ENCODE peak calls at places on chromosome 21, in nine cellular contexts. One of them, this sample, is unnamed.
A peak's percentile ranks its signal among the peaks of the same experiment; 100 is the strongest.

GRCh38 chr21:38478782-38479181 is 19.5 kb downstream of the ERG start:
- DNase-seq in AG10803: no peak
- DNase-seq in heart left ventricle: no peak
- DNase-seq in cardiac muscle cell: no peak
- DNase-seq in fibroblast of pulmonary artery: peak; percentile 86
- DNase-seq in neural progenitor cell: no peak
- DNase-seq in fibroblast of lung: peak; percentile 97
- DNase-seq in GM10248: no peak
- DNase-seq in upper lobe of right lung: no peak
- DNase-seq in this sample: no peak

GRCh38 chr21:14741237-14741636 is 195.1 kb upstream of the SAMSN1 start:
- DNase-seq in AG10803: no peak
- DNase-seq in heart left ventricle: no peak
- DNase-seq in cardiac muscle cell: no peak
- DNase-seq in fibroblast of pulmonary artery: no peak
- DNase-seq in neural progenitor cell: no peak
- DNase-seq in fibroblast of lung: no peak
- DNase-seq in GM10248: no peak
- DNase-seq in upper lobe of right lung: no peak
- DNase-seq in this sample: no peak

GRCh38 chr21:29105218-29105617 is 25.2 kb upstream of the MAP3K7CL start:
- DNase-seq in AG10803: no peak
- DNase-seq in heart left ventricle: no peak
- DNase-seq in cardiac muscle cell: no peak
- DNase-seq in fibroblast of pulmonary artery: peak; percentile 48
- DNase-seq in neural progenitor cell: no peak
- DNase-seq in fibroblast of lung: peak; percentile 81
- DNase-seq in GM10248: no peak
- DNase-seq in upper lobe of right lung: no peak
- DNase-seq in this sample: no peak

GRCh38 chr21:26404288-26404687 is 168.8 kb downstream of the CYYR1 start:
- DNase-seq in AG10803: no peak
- DNase-seq in heart left ventricle: no peak
- DNase-seq in cardiac muscle cell: no peak
- DNase-seq in fibroblast of pulmonary artery: no peak
- DNase-seq in neural progenitor cell: no peak
- DNase-seq in fibroblast of lung: no peak
- DNase-seq in GM10248: no peak
- DNase-seq in upper lobe of right lung: no peak
- DNase-seq in this sample: no peak

GRCh38 chr21:21860888-21861287 is 862.7 kb downstream of the NCAM2 start:
- DNase-seq in AG10803: peak; percentile 4
- DNase-seq in heart left ventricle: no peak
- DNase-seq in cardiac muscle cell: no peak
- DNase-seq in fibroblast of pulmonary artery: peak; percentile 41
- DNase-seq in neural progenitor cell: no peak
- DNase-seq in fibroblast of lung: peak; percentile 40
- DNase-seq in GM10248: no peak
- DNase-seq in upper lobe of right lung: no peak
- DNase-seq in this sample: no peak

GRCh38 chr21:29164330-29164942 is 34.0 kb downstream of the MAP3K7CL start:
- DNase-seq in AG10803: peak; percentile 81
- DNase-seq in heart left ventricle: no peak
- DNase-seq in cardiac muscle cell: peak; percentile 52
- DNase-seq in fibroblast of pulmonary artery: peak; percentile 93
- DNase-seq in neural progenitor cell: peak; percentile 44
- DNase-seq in fibroblast of lung: peak; percentile 81
- DNase-seq in GM10248: peak; percentile 30
- DNase-seq in upper lobe of right lung: no peak
- DNase-seq in this sample: no peak

GRCh38 chr21:33286600-33287456 is 20.7 kb downstream of the IL10RB start:
- DNase-seq in AG10803: peak; percentile 61
- DNase-seq in heart left ventricle: peak; percentile 63
- DNase-seq in cardiac muscle cell: no peak
- DNase-seq in fibroblast of pulmonary artery: peak; percentile 82
- DNase-seq in neural progenitor cell: no peak
- DNase-seq in fibroblast of lung: peak; percentile 91
- DNase-seq in GM10248: no peak
- DNase-seq in upper lobe of right lung: no peak
- DNase-seq in this sample: no peak

GRCh38 chr21:28627691-28628090 is 365.0 kb downstream of the LTN1 start:
- DNase-seq in AG10803: peak; percentile 39
- DNase-seq in heart left ventricle: no peak
- DNase-seq in cardiac muscle cell: no peak
- DNase-seq in fibroblast of pulmonary artery: no peak
- DNase-seq in neural progenitor cell: no peak
- DNase-seq in fibroblast of lung: no peak
- DNase-seq in GM10248: no peak
- DNase-seq in upper lobe of right lung: no peak
- DNase-seq in this sample: no peak

GRCh38 chr21:33378081-33378480 is 25.1 kb upstream of the IFNGR2 start:
- DNase-seq in AG10803: no peak
- DNase-seq in heart left ventricle: no peak
- DNase-seq in cardiac muscle cell: no peak
- DNase-seq in fibroblast of pulmonary artery: no peak
- DNase-seq in neural progenitor cell: no peak
- DNase-seq in fibroblast of lung: no peak
- DNase-seq in GM10248: no peak
- DNase-seq in upper lobe of right lung: peak; percentile 18
- DNase-seq in this sample: no peak

DNA sequence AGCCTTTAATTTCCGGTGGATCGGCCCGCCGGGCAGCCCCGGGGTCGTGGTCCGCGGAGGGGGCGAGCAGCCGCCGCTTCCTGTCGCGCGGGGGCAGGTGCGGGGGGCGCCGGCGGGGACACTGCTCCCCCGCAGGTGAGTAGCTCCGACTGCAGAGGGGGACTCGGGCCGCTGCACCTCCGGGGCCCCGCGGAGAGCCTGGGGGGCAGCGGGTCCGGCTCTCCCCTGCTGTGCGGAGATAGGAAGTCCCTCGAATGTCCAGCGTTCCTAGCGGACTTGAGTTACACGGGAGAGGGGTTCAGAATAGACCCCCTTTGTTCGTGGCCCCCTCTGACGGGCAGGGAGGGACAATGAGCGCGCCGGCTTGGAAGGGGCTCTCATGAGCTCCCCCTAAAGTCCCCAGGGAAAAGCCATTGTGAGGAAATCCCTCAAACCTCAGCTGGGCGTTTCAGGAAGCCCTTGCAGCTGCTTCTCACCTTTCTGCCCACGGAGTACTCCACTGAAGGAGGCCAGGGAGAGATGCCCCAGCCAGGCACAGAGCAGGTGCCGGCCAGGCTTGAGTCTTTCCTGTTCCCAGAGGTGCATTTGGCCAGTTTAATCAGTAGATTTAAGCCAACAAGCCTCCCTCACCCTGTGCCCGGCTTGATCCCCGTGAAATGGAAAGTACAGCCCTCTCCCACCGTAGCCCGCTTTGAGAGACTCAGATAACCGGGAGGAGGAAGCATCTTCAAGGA is 925 bp downstream of the PDE9A start:
- DNase-seq in AG10803: no peak
- DNase-seq in heart left ventricle: no peak
- DNase-seq in cardiac muscle cell: peak; percentile 49
- DNase-seq in fibroblast of pulmonary artery: no peak
- DNase-seq in neural progenitor cell: peak; percentile 88
- DNase-seq in fibroblast of lung: no peak
- DNase-seq in GM10248: peak; percentile 55
- DNase-seq in upper lobe of right lung: peak; percentile 63
- DNase-seq in this sample: no peak
- TF ChIP-seq CTCF in AG10803: no peak
- TF ChIP-seq CTCF in heart left ventricle: no peak
- TF ChIP-seq CTCF in cardiac muscle cell: no peak
- TF ChIP-seq CTCF in fibroblast of pulmonary artery: no peak
- TF ChIP-seq CTCF in neural progenitor cell: peak; percentile 49
- TF ChIP-seq CTCF in fibroblast of lung: no peak
- TF ChIP-seq CTCF in GM10248: no peak
- TF ChIP-seq CTCF in upper lobe of right lung: no peak
- TF ChIP-seq CTCF in this sample: no peak

GRCh38 chr21:45309541-45310381 is 22.1 kb upstream of the POFUT2 start:
- DNase-seq in AG10803: no peak
- DNase-seq in heart left ventricle: no peak
- DNase-seq in cardiac muscle cell: no peak
- DNase-seq in fibroblast of pulmonary artery: no peak
- DNase-seq in neural progenitor cell: no peak
- DNase-seq in fibroblast of lung: no peak
- DNase-seq in GM10248: no peak
- DNase-seq in upper lobe of right lung: no peak
- DNase-seq in this sample: no peak

GRCh38 chr21:45308211-45309068 is 20.7 kb upstream of the POFUT2 start:
- DNase-seq in AG10803: peak; percentile 51
- DNase-seq in heart left ventricle: no peak
- DNase-seq in cardiac muscle cell: no peak
- DNase-seq in fibroblast of pulmonary artery: peak; percentile 74
- DNase-seq in neural progenitor cell: no peak
- DNase-seq in fibroblast of lung: peak; percentile 88
- DNase-seq in GM10248: no peak
- DNase-seq in upper lobe of right lung: peak; percentile 75
- DNase-seq in this sample: no peak

GRCh38 chr21:45306832-45307571 is 19.3 kb upstream of the POFUT2 start:
- DNase-seq in AG10803: peak; percentile 44
- DNase-seq in heart left ventricle: peak; percentile 87
- DNase-seq in cardiac muscle cell: no peak
- DNase-seq in fibroblast of pulmonary artery: peak; percentile 96
- DNase-seq in neural progenitor cell: peak; percentile 73
- DNase-seq in fibroblast of lung: peak; percentile 92
- DNase-seq in GM10248: no peak
- DNase-seq in upper lobe of right lung: peak; percentile 87
- DNase-seq in this sample: no peak

GRCh38 chr21:45310446-45310845 is 22.8 kb upstream of the POFUT2 start:
- DNase-seq in AG10803: no peak
- DNase-seq in heart left ventricle: no peak
- DNase-seq in cardiac muscle cell: no peak
- DNase-seq in fibroblast of pulmonary artery: no peak
- DNase-seq in neural progenitor cell: no peak
- DNase-seq in fibroblast of lung: no peak
- DNase-seq in GM10248: no peak
- DNase-seq in upper lobe of right lung: peak; percentile 60
- DNase-seq in this sample: no peak

GRCh38 chr21:45309069-45309521 is 21.4 kb upstream of the POFUT2 start:
- DNase-seq in AG10803: peak; percentile 39
- DNase-seq in heart left ventricle: peak; percentile 78
- DNase-seq in cardiac muscle cell: peak; percentile 76
- DNase-seq in fibroblast of pulmonary artery: peak; percentile 75
- DNase-seq in neural progenitor cell: peak; percentile 82
- DNase-seq in fibroblast of lung: peak; percentile 45
- DNase-seq in GM10248: no peak
- DNase-seq in upper lobe of right lung: peak; percentile 82
- DNase-seq in this sample: no peak
- TF ChIP-seq CTCF in AG10803: peak; percentile 67
- TF ChIP-seq CTCF in heart left ventricle: peak; percentile 76
- TF ChIP-seq CTCF in cardiac muscle cell: peak; percentile 90
- TF ChIP-seq CTCF in fibroblast of pulmonary artery: peak; percentile 80
- TF ChIP-seq CTCF in neural progenitor cell: peak; percentile 82
- TF ChIP-seq CTCF in fibroblast of lung: peak; percentile 76
- TF ChIP-seq CTCF in GM10248: peak; percentile 47
- TF ChIP-seq CTCF in upper lobe of right lung: peak; percentile 67
- TF ChIP-seq CTCF in this sample: peak; percentile 52

GRCh38 chr21:34582506-34583150 is 32.3 kb downstream of the RCAN1 start:
- DNase-seq in AG10803: peak; percentile 75
- DNase-seq in heart left ventricle: peak; percentile 40
- DNase-seq in cardiac muscle cell: peak; percentile 49
- DNase-seq in fibroblast of pulmonary artery: peak; percentile 62
- DNase-seq in neural progenitor cell: peak; percentile 55
- DNase-seq in fibroblast of lung: peak; percentile 45
- DNase-seq in GM10248: peak; percentile 64
- DNase-seq in upper lobe of right lung: no peak
- DNase-seq in this sample: no peak
- TF ChIP-seq CTCF in AG10803: peak; percentile 82
- TF ChIP-seq CTCF in heart left ventricle: peak; percentile 43
- TF ChIP-seq CTCF in cardiac muscle cell: peak; percentile 65
- TF ChIP-seq CTCF in fibroblast of pulmonary artery: peak; percentile 59
- TF ChIP-seq CTCF in neural progenitor cell: peak; percentile 55
- TF ChIP-seq CTCF in fibroblast of lung: peak; percentile 66
- TF ChIP-seq CTCF in GM10248: peak; percentile 33
- TF ChIP-seq CTCF in upper lobe of right lung: peak; percentile 50
- TF ChIP-seq CTCF in this sample: no peak

GRCh38 chr21:45528981-45529784 is 13.1 kb downstream of the SLC19A1 start:
- DNase-seq in AG10803: no peak
- DNase-seq in heart left ventricle: no peak
- DNase-seq in cardiac muscle cell: no peak
- DNase-seq in fibroblast of pulmonary artery: no peak
- DNase-seq in neural progenitor cell: no peak
- DNase-seq in fibroblast of lung: no peak
- DNase-seq in GM10248: no peak
- DNase-seq in upper lobe of right lung: peak; percentile 68
- DNase-seq in this sample: no peak
- TF ChIP-seq CTCF in AG10803: no peak
- TF ChIP-seq CTCF in heart left ventricle: no peak
- TF ChIP-seq CTCF in cardiac muscle cell: no peak
- TF ChIP-seq CTCF in fibroblast of pulmonary artery: no peak
- TF ChIP-seq CTCF in neural progenitor cell: no peak
- TF ChIP-seq CTCF in fibroblast of lung: no peak
- TF ChIP-seq CTCF in GM10248: no peak
- TF ChIP-seq CTCF in upper lobe of right lung: no peak
- TF ChIP-seq CTCF in this sample: no peak

GRCh38 chr21:16536661-16537359 is 807.0 kb downstream of the USP25 start:
- DNase-seq in AG10803: peak; percentile 17
- DNase-seq in heart left ventricle: no peak
- DNase-seq in cardiac muscle cell: no peak
- DNase-seq in fibroblast of pulmonary artery: peak; percentile 68
- DNase-seq in neural progenitor cell: no peak
- DNase-seq in fibroblast of lung: peak; percentile 67
- DNase-seq in GM10248: no peak
- DNase-seq in upper lobe of right lung: no peak
- DNase-seq in this sample: no peak
- TF ChIP-seq CTCF in AG10803: no peak
- TF ChIP-seq CTCF in heart left ventricle: no peak
- TF ChIP-seq CTCF in cardiac muscle cell: no peak
- TF ChIP-seq CTCF in fibroblast of pulmonary artery: no peak
- TF ChIP-seq CTCF in neural progenitor cell: no peak
- TF ChIP-seq CTCF in fibroblast of lung: no peak
- TF ChIP-seq CTCF in GM10248: no peak
- TF ChIP-seq CTCF in upper lobe of right lung: no peak
- TF ChIP-seq CTCF in this sample: no peak

GRCh38 chr21:37460196-37460595 is 93.6 kb downstream of the DYRK1A start:
- DNase-seq in AG10803: no peak
- DNase-seq in heart left ventricle: no peak
- DNase-seq in cardiac muscle cell: peak; percentile 34
- DNase-seq in fibroblast of pulmonary artery: no peak
- DNase-seq in neural progenitor cell: peak; percentile 86
- DNase-seq in fibroblast of lung: no peak
- DNase-seq in GM10248: no peak
- DNase-seq in upper lobe of right lung: no peak
- DNase-seq in this sample: no peak
- TF ChIP-seq CTCF in AG10803: peak; percentile 28
- TF ChIP-seq CTCF in heart left ventricle: no peak
- TF ChIP-seq CTCF in cardiac muscle cell: peak; percentile 19
- TF ChIP-seq CTCF in fibroblast of pulmonary artery: peak; percentile 17
- TF ChIP-seq CTCF in neural progenitor cell: peak; percentile 58
- TF ChIP-seq CTCF in fibroblast of lung: no peak
- TF ChIP-seq CTCF in GM10248: no peak
- TF ChIP-seq CTCF in upper lobe of right lung: no peak
- TF ChIP-seq CTCF in this sample: no peak